ENCODE peak calls at places on chromosomes 5 and 9, in eight cellular contexts. One of them, this sample, is unnamed.

GRCh38 chr5:172150514-172151425 is 37.3 kb downstream of the STK10 start:
- DNase-seq in adipocyte: no peak
- DNase-seq in bronchial epithelial cell: no peak
- DNase-seq in NT2/D1: no peak
- DNase-seq in upper lobe of right lung: peak
- DNase-seq in aorta: peak
- DNase-seq in pancreas: no peak
- DNase-seq in heart left ventricle: peak
- DNase-seq in this sample: peak

GRCh38 chr9:73684601-73685000 is 532.9 kb downstream of the ANXA1 start:
- DNase-seq in adipocyte: peak
- DNase-seq in bronchial epithelial cell: peak
- DNase-seq in NT2/D1: no peak
- DNase-seq in upper lobe of right lung: no peak
- DNase-seq in aorta: no peak
- DNase-seq in pancreas: no peak
- DNase-seq in heart left ventricle: no peak
- DNase-seq in this sample: no peak

GRCh38 chr9:76101472-76101871 is 211.0 kb downstream of the PCSK5 start:
- DNase-seq in adipocyte: peak
- DNase-seq in bronchial epithelial cell: no peak
- DNase-seq in NT2/D1: no peak
- DNase-seq in upper lobe of right lung: no peak
- DNase-seq in aorta: no peak
- DNase-seq in pancreas: no peak
- DNase-seq in heart left ventricle: no peak
- DNase-seq in this sample: no peak

GRCh38 chr5:84372066-84372700 is 12.5 kb downstream of the EDIL3 start:
- DNase-seq in adipocyte: peak
- DNase-seq in bronchial epithelial cell: no peak
- DNase-seq in NT2/D1: no peak
- DNase-seq in upper lobe of right lung: no peak
- DNase-seq in aorta: no peak
- DNase-seq in pancreas: no peak
- DNase-seq in heart left ventricle: no peak
- DNase-seq in this sample: no peak

GRCh38 chr9:107705521-107705920 is 216.0 kb upstream of the KLF4 start:
- DNase-seq in adipocyte: no peak
- DNase-seq in bronchial epithelial cell: peak
- DNase-seq in NT2/D1: no peak
- DNase-seq in upper lobe of right lung: no peak
- DNase-seq in aorta: no peak
- DNase-seq in pancreas: no peak
- DNase-seq in heart left ventricle: no peak
- DNase-seq in this sample: no peak

GRCh38 chr5:55407059-55407684 is 99.4 kb downstream of the MTREX start:
- DNase-seq in adipocyte: peak
- DNase-seq in bronchial epithelial cell: peak
- DNase-seq in NT2/D1: peak
- DNase-seq in upper lobe of right lung: no peak
- DNase-seq in aorta: no peak
- DNase-seq in pancreas: no peak
- DNase-seq in heart left ventricle: no peak
- DNase-seq in this sample: peak

GRCh38 chr5:169944922-169945675 is 35.2 kb downstream of the INSYN2B start:
- DNase-seq in adipocyte: peak
- DNase-seq in bronchial epithelial cell: peak
- DNase-seq in NT2/D1: no peak
- DNase-seq in upper lobe of right lung: no peak
- DNase-seq in aorta: no peak
- DNase-seq in pancreas: no peak
- DNase-seq in heart left ventricle: no peak
- DNase-seq in this sample: no peak

GRCh38 chr9:113648048-113648447 is 184.5 kb downstream of the RGS3 start:
- DNase-seq in adipocyte: no peak
- DNase-seq in bronchial epithelial cell: no peak
- DNase-seq in NT2/D1: no peak
- DNase-seq in upper lobe of right lung: peak
- DNase-seq in aorta: no peak
- DNase-seq in pancreas: no peak
- DNase-seq in heart left ventricle: no peak
- DNase-seq in this sample: no peak

GRCh38 chr5:3893527-3893926 is 297.9 kb downstream of the IRX1 start:
- DNase-seq in adipocyte: no peak
- DNase-seq in bronchial epithelial cell: peak
- DNase-seq in NT2/D1: no peak
- DNase-seq in upper lobe of right lung: no peak
- DNase-seq in aorta: no peak
- DNase-seq in pancreas: no peak
- DNase-seq in heart left ventricle: no peak
- DNase-seq in this sample: no peak

GRCh38 chr5:17014686-17015085 is 78.6 kb upstream of the MYO10 start:
- DNase-seq in adipocyte: no peak
- DNase-seq in bronchial epithelial cell: no peak
- DNase-seq in NT2/D1: no peak
- DNase-seq in upper lobe of right lung: no peak
- DNase-seq in aorta: no peak
- DNase-seq in pancreas: no peak
- DNase-seq in heart left ventricle: no peak
- DNase-seq in this sample: no peak

GRCh38 chr5:13601152-13601551 is 343.3 kb downstream of the DNAH5 start:
- DNase-seq in adipocyte: no peak
- DNase-seq in bronchial epithelial cell: peak
- DNase-seq in NT2/D1: no peak
- DNase-seq in upper lobe of right lung: no peak
- DNase-seq in aorta: no peak
- DNase-seq in pancreas: no peak
- DNase-seq in heart left ventricle: no peak
- DNase-seq in this sample: no peak

GRCh38 chr5:54756796-54757402 is 228.5 kb downstream of the ESM1 start:
- DNase-seq in adipocyte: peak
- DNase-seq in bronchial epithelial cell: peak
- DNase-seq in NT2/D1: no peak
- DNase-seq in upper lobe of right lung: no peak
- DNase-seq in aorta: no peak
- DNase-seq in pancreas: no peak
- DNase-seq in heart left ventricle: no peak
- DNase-seq in this sample: no peak

GRCh38 chr5:50325237-50325832 is 115.8 kb downstream of the EMB start:
- DNase-seq in adipocyte: peak
- DNase-seq in bronchial epithelial cell: peak
- DNase-seq in NT2/D1: no peak
- DNase-seq in upper lobe of right lung: no peak
- DNase-seq in aorta: no peak
- DNase-seq in pancreas: no peak
- DNase-seq in heart left ventricle: no peak
- DNase-seq in this sample: peak

GRCh38 chr5:149803153-149803552 is 73.0 kb downstream of the PPARGC1B start:
- DNase-seq in adipocyte: no peak
- DNase-seq in bronchial epithelial cell: no peak
- DNase-seq in NT2/D1: no peak
- DNase-seq in upper lobe of right lung: no peak
- DNase-seq in aorta: no peak
- DNase-seq in pancreas: no peak
- DNase-seq in heart left ventricle: no peak
- DNase-seq in this sample: no peak

GRCh38 chr5:36459191-36460135 is 146.9 kb upstream of the SLC1A3 start:
- DNase-seq in adipocyte: no peak
- DNase-seq in bronchial epithelial cell: peak
- DNase-seq in NT2/D1: no peak
- DNase-seq in upper lobe of right lung: no peak
- DNase-seq in aorta: no peak
- DNase-seq in pancreas: no peak
- DNase-seq in heart left ventricle: no peak
- DNase-seq in this sample: peak

GRCh38 chr5:72383280-72384205 is 63.4 kb downstream of the PTCD2 start:
- DNase-seq in adipocyte: no peak
- DNase-seq in bronchial epithelial cell: peak
- DNase-seq in NT2/D1: no peak
- DNase-seq in upper lobe of right lung: no peak
- DNase-seq in aorta: no peak
- DNase-seq in pancreas: no peak
- DNase-seq in heart left ventricle: no peak
- DNase-seq in this sample: no peak

GRCh38 chr9:18611946-18612345 is 138.0 kb downstream of the ADAMTSL1 start:
- DNase-seq in adipocyte: peak
- DNase-seq in bronchial epithelial cell: no peak
- DNase-seq in NT2/D1: no peak
- DNase-seq in upper lobe of right lung: no peak
- DNase-seq in aorta: no peak
- DNase-seq in pancreas: no peak
- DNase-seq in heart left ventricle: no peak
- DNase-seq in this sample: no peak

GRCh38 chr5:157670662-157671591 is at the start of gene C5orf52:
- DNase-seq in adipocyte: peak
- DNase-seq in bronchial epithelial cell: peak
- DNase-seq in NT2/D1: no peak
- DNase-seq in upper lobe of right lung: no peak
- DNase-seq in aorta: peak
- DNase-seq in pancreas: peak
- DNase-seq in heart left ventricle: peak
- DNase-seq in this sample: peak

GRCh38 chr5:140344683-140345423 is 1.6 kb downstream of the HBEGF start:
- DNase-seq in adipocyte: no peak
- DNase-seq in bronchial epithelial cell: peak
- DNase-seq in NT2/D1: no peak
- DNase-seq in upper lobe of right lung: no peak
- DNase-seq in aorta: no peak
- DNase-seq in pancreas: no peak
- DNase-seq in heart left ventricle: no peak
- DNase-seq in this sample: peak

GRCh38 chr5:93782978-93783377 is 41.6 kb upstream of the POU5F2 start:
- DNase-seq in adipocyte: peak
- DNase-seq in bronchial epithelial cell: no peak
- DNase-seq in NT2/D1: no peak
- DNase-seq in upper lobe of right lung: no peak
- DNase-seq in aorta: no peak
- DNase-seq in pancreas: no peak
- DNase-seq in heart left ventricle: no peak
- DNase-seq in this sample: no peak

GRCh38 chr9:129483467-129484324 is 137.2 kb downstream of the C9orf50 start:
- DNase-seq in adipocyte: peak
- DNase-seq in bronchial epithelial cell: peak
- DNase-seq in NT2/D1: no peak
- DNase-seq in upper lobe of right lung: peak
- DNase-seq in aorta: peak
- DNase-seq in pancreas: peak
- DNase-seq in heart left ventricle: peak
- DNase-seq in this sample: peak
- H3K4me3 ChIP-seq in adipocyte: peak
- H3K4me3 ChIP-seq in bronchial epithelial cell: peak
- H3K4me3 ChIP-seq in NT2/D1: peak
- H3K4me3 ChIP-seq in upper lobe of right lung: peak
- H3K4me3 ChIP-seq in aorta: no peak
- H3K4me3 ChIP-seq in pancreas: peak
- H3K4me3 ChIP-seq in heart left ventricle: peak
- H3K4me3 ChIP-seq in this sample: no peak

GRCh38 chr5:7795311-7795710 is 55.6 kb downstream of the CFAP90 start:
- DNase-seq in adipocyte: no peak
- DNase-seq in bronchial epithelial cell: no peak
- DNase-seq in NT2/D1: no peak
- DNase-seq in upper lobe of right lung: no peak
- DNase-seq in aorta: no peak
- DNase-seq in pancreas: no peak
- DNase-seq in heart left ventricle: no peak
- DNase-seq in this sample: no peak
- H3K4me3 ChIP-seq in adipocyte: no peak
- H3K4me3 ChIP-seq in bronchial epithelial cell: no peak
- H3K4me3 ChIP-seq in NT2/D1: no peak
- H3K4me3 ChIP-seq in upper lobe of right lung: no peak
- H3K4me3 ChIP-seq in aorta: no peak
- H3K4me3 ChIP-seq in pancreas: no peak
- H3K4me3 ChIP-seq in heart left ventricle: no peak
- H3K4me3 ChIP-seq in this sample: no peak

GRCh38 chr9:77678136-77678535 is 30.0 kb upstream of the GNA14 start:
- DNase-seq in adipocyte: no peak
- DNase-seq in bronchial epithelial cell: no peak
- DNase-seq in NT2/D1: no peak
- DNase-seq in upper lobe of right lung: no peak
- DNase-seq in aorta: no peak
- DNase-seq in pancreas: no peak
- DNase-seq in heart left ventricle: no peak
- DNase-seq in this sample: no peak

GRCh38 chr9:77673912-77674791 is 26.0 kb upstream of the GNA14 start:
- DNase-seq in adipocyte: peak
- DNase-seq in bronchial epithelial cell: no peak
- DNase-seq in NT2/D1: no peak
- DNase-seq in upper lobe of right lung: no peak
- DNase-seq in aorta: no peak
- DNase-seq in pancreas: no peak
- DNase-seq in heart left ventricle: no peak
- DNase-seq in this sample: no peak

GRCh38 chr9:77667151-77667550 is 19.0 kb upstream of the GNA14 start:
- DNase-seq in adipocyte: no peak
- DNase-seq in bronchial epithelial cell: no peak
- DNase-seq in NT2/D1: no peak
- DNase-seq in upper lobe of right lung: no peak
- DNase-seq in aorta: no peak
- DNase-seq in pancreas: no peak
- DNase-seq in heart left ventricle: no peak
- DNase-seq in this sample: no peak

DNA sequence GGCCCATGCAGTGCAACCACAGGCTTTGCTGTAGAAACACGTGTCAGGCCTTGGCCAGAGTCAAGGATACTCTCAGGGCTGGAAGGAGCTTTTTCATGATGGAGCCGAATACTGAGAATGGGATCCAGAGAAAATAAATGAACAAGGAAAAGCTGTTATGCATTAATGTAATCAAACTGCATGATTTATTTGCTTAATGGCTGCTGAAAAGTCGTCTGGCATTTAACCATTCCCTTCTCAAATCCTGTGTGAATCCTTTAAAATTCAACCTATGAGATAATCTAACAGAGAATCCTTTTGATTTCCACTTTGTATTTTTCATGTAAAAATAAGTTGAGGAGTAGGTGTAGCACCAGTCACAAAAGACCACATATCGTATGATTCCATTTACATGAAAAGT is 24.1 kb upstream of the GNA14 start:
- DNase-seq in adipocyte: no peak
- DNase-seq in bronchial epithelial cell: no peak
- DNase-seq in NT2/D1: no peak
- DNase-seq in upper lobe of right lung: no peak
- DNase-seq in aorta: no peak
- DNase-seq in pancreas: no peak
- DNase-seq in heart left ventricle: no peak
- DNase-seq in this sample: no peak
- H3K4me3 ChIP-seq in adipocyte: no peak
- H3K4me3 ChIP-seq in bronchial epithelial cell: no peak
- H3K4me3 ChIP-seq in NT2/D1: no peak
- H3K4me3 ChIP-seq in upper lobe of right lung: no peak
- H3K4me3 ChIP-seq in aorta: no peak
- H3K4me3 ChIP-seq in pancreas: no peak
- H3K4me3 ChIP-seq in heart left ventricle: no peak
- H3K4me3 ChIP-seq in this sample: no peak

DNA sequence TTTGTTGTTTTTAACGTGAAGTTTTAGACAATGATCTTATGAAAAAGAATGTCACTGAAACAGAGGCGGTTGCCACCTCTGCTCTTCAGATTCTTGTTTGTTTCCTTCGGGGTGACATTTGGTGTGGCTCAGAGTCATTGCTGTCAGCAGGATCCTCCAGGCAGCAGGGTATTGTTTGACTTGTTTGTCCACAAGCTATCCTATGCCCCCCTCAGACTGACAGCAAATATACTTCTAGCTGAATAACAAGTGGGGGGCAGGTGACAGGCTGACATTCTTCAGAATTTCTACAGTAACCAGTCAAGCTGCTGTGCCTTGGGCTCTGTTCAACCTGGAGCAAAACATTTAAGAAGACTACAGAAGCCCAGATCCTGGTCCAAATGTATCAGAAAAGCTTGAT is 383.3 kb downstream of the YTHDC2 start:
- DNase-seq in adipocyte: no peak
- DNase-seq in bronchial epithelial cell: no peak
- DNase-seq in NT2/D1: no peak
- DNase-seq in upper lobe of right lung: no peak
- DNase-seq in aorta: no peak
- DNase-seq in pancreas: no peak
- DNase-seq in heart left ventricle: no peak
- DNase-seq in this sample: no peak
- H3K4me3 ChIP-seq in adipocyte: no peak
- H3K4me3 ChIP-seq in bronchial epithelial cell: no peak
- H3K4me3 ChIP-seq in NT2/D1: no peak
- H3K4me3 ChIP-seq in upper lobe of right lung: no peak
- H3K4me3 ChIP-seq in aorta: no peak
- H3K4me3 ChIP-seq in pancreas: no peak
- H3K4me3 ChIP-seq in heart left ventricle: no peak
- H3K4me3 ChIP-seq in this sample: no peak